ENCODE peak calls at places on chromosomes 3 and 15, in six cellular contexts. E, S, M, L, C and J are unnamed samples.
A peak's percentile ranks its signal among the peaks of the same experiment; 100 is the strongest.

GRCh38 chr15:39511000-39511914 is 69.6 kb upstream of the THBS1 start:
- DNase-seq in E (peak; percentile 33), C (no peak), L (no peak), S (no peak), M (peak; percentile 84), J (peak; percentile 51)

GRCh38 chr3:188658606-188659005 is 504.6 kb downstream of the LPP start:
- DNase-seq in S (no peak), M (no peak), L (no peak), C (no peak), E (no peak), J (no peak)

GRCh38 chr3:14803101-14803980 is 15.4 kb upstream of the FGD5 start:
- DNase-seq in E (peak; percentile 72), S (no peak), L (peak; percentile 78), C (peak; percentile 50), M (peak; percentile 68), J (no peak)

GRCh38 chr3:157531771-157532170 is 28.6 kb upstream of the VEPH1 start:
- DNase-seq in E (no peak), M (no peak), S (no peak), C (no peak), L (no peak), J (no peak)

GRCh38 chr15:97401970-97402369 is 558.5 kb upstream of the ARRDC4 start:
- DNase-seq in E (no peak), M (no peak), S (no peak), C (no peak), L (no peak), J (no peak)

GRCh38 chr15:32852771-32853170 is 135.0 kb downstream of the GREM1 start:
- DNase-seq in S (no peak), E (no peak), C (no peak), M (no peak), L (peak; percentile 96), J (no peak)

GRCh38 chr3:13496879-13497278 is 16.8 kb downstream of the HDAC11 start:
- DNase-seq in S (no peak), E (no peak), M (no peak), L (no peak), C (no peak), J (no peak)

GRCh38 chr3:3309836-3310235 is 130.3 kb upstream of the CRBN start:
- DNase-seq in M (no peak), L (no peak), S (no peak), C (no peak), E (no peak), J (no peak)

GRCh38 chr15:22989576-22990477 is 9.7 kb upstream of the CYFIP1 start:
- DNase-seq in S (peak; percentile 37), E (no peak), M (peak; percentile 30), C (peak; percentile 47), L (no peak), J (peak; percentile 68)

GRCh38 chr3:153315781-153316180 is 153.8 kb downstream of the RAP2B start:
- DNase-seq in S (no peak), L (no peak), E (no peak), C (no peak), M (no peak), J (no peak)

GRCh38 chr15:48939686-48940085 is 24.0 kb downstream of the SHC4 start:
- DNase-seq in M (no peak), E (no peak), S (no peak), L (no peak), C (no peak), J (no peak)

GRCh38 chr3:156323466-156323865 is 203.1 kb downstream of the KCNAB1 start:
- DNase-seq in E (no peak), M (no peak), S (no peak), L (no peak), C (no peak), J (no peak)

GRCh38 chr15:51621917-51622268 is 678 bp downstream of the DMXL2 start:
- DNase-seq in C (peak; percentile 42), E (peak; percentile 49), S (peak; percentile 83), M (peak; percentile 74), L (peak; percentile 7), J (peak; percentile 81)

GRCh38 chr15:51619331-51620033 is 3.1 kb downstream of the DMXL2 start:
- DNase-seq in E (no peak), M (no peak), S (no peak), L (no peak), C (no peak), J (no peak)

GRCh38 chr15:51621155-51621554 is 1.4 kb downstream of the DMXL2 start:
- DNase-seq in M (no peak), C (no peak), S (no peak), L (no peak), E (no peak), J (no peak)

GRCh38 chr15:51622269-51623180 is at the start of gene DMXL2:
- DNase-seq in S (peak; percentile 86), L (peak; percentile 67), M (peak; percentile 93), C (peak; percentile 83), E (peak; percentile 82), J (peak; percentile 84)

DNA sequence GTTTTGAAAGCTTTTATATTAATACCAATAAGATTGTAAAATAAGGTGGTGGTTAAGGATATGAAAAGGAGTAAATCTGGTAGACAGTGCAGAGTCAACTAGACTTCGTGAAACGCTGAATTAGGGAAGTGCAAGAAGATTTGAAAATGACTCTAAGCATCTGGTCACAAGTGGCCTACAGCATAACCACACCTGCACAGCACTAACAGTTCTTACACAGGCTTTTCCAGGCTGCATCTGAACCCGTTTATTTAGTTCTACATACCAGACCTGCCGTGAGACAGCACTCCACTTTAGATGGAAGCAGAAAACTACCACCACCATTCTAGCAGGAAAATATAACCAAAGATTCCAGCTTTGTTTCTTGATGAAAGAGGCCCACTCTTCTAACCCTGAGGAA is 1.9 kb downstream of the DMXL2 start:
- DNase-seq in S (no peak), C (no peak), M (no peak), L (no peak), E (no peak), J (no peak)
- TF ChIP-seq POLR2A in S (no peak), C (no peak), M (no peak), L (no peak), E (no peak), J (no peak)

DNA sequence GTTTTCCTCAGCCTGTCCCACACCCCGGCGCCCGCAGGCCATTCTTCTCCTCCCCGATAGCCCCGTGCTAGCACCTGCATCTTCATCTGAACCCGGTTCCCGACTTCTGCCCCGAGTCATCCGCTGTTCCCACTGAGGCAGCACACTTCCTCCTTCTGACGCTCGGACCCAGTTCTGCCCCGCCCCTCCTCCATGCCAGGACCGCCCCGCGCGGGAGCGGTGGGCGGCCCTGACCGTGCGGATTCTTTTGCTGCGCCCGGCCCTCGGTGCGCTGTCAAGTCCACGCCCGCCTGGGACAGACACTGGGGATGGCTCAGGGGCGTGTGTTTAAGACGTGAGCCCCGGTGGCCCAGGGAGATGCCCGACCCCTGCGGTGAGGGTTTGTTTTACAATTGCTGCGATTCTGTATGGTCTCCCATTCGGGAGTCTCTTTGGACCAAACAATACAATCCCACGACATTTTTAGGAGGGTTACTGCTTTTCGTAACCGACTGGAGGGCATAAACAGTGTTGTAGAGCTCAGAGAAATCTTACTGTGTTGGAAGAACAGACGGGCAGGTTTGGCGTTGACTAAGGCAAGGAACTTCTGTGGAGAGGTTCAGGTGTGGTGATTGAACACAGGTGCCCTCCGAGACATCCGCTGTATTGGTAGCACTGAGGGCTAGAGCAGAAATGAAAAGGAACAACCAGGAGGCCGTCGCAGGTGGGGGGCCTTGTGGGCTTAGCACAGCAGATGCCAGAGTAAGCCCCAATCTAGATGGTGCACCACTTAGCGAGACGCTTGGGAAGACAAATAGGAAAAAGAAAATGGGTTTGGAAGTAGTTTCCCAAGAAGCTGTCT is 716 bp downstream of the PTPN23 start:
- DNase-seq in L (peak; percentile 80), M (peak; percentile 94), C (peak; percentile 82), S (peak; percentile 92), E (peak; percentile 91), J (peak; percentile 88)
- TF ChIP-seq POLR2AphosphoS5 in L (peak; percentile 71), M (no peak), C (peak; percentile 41), S (peak; percentile 9), E (no peak), J (no peak)

GRCh38 chr3:190220362-190220761 is 99.7 kb upstream of the P3H2 start:
- DNase-seq in E (no peak), M (no peak), S (no peak), L (no peak), C (no peak), J (no peak)
- TF ChIP-seq EP300 in E (no peak), M (no peak), S (no peak), L (no peak), C (no peak), J (no peak)

DNA sequence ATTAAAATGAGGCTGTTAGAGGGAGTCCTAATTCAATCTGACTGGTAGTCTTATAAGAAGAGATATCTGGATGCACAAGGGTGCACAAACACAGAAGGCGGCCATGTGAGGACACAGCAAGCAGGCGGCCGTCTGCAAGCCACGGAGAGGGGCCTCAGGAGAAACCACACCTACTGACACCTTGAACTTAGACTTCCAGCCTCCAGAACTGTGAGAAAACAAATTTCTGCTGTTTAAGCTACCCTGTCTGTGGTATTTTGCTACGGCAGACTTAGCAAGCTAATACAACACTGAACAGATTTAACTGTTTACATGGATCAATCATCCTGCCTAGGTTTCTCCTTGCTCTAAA is 81.2 kb downstream of the MB21D2 start:
- DNase-seq in L (no peak), C (no peak), E (no peak), M (no peak), S (no peak), J (no peak)
- TF ChIP-seq POLR2A in L (no peak), C (no peak), E (no peak), M (no peak), S (no peak), J (no peak)

DNA sequence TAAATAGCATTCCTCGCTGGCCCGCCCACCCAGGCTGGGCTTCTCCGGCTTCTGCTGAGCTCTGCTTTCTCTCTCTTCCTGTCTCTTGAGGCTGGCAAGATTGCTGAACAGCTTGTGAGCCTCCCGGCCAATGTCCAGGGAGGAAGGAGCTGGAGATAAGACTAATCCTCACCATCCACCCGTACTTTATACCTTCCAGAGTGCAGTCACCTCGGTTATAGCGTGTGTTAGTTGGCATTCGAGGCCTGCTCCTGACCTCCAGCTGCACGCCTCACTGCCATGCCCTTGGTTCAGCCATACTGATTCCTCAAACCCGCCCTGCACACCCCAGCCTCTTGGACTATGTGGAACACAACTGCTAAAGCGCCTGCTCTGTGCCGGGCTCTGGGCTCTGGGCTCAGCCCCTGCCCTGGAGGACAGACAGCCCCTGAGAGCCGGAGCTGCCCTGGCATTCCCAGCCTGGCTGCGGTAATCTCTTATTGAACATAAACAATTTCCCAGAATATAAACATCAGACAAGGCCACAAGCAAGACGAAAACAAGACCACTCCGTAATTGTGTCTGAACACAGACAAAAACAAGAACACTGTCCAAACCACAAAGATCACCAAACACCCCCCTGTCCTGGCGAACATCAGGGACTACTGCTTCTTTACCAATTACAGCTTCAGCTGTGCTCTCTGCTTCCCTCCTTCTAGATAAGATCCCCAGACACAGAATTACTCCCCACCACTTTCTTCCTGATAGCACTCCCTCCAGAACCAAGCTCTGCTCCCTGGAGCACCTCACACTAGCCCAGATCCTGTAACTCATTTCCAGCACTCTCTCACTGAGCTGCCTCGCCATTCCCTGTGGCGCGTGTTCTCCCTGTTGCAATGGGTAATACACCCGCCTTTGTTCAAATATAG is 57.0 kb upstream of the TLE3 start:
- DNase-seq in E (no peak), C (no peak), S (no peak), L (no peak), M (peak; percentile 80), J (no peak)
- TF ChIP-seq POLR2AphosphoS5 in E (no peak), C (no peak), S (no peak), L (no peak), M (peak; percentile 67), J (no peak)

GRCh38 chr15:85667491-85668424 is 127.0 kb downstream of the KLHL25 start:
- DNase-seq in L (peak; percentile 53), C (no peak), E (peak; percentile 25), S (no peak), M (no peak), J (no peak)
- TF ChIP-seq EP300 in L (no peak), C (no peak), E (no peak), S (no peak), M (no peak), J (peak; percentile 84)